ENCODE peak calls at places on chromosomes 2 and 18, in four cellular contexts. G is NT2/D1, M is HT1080, R is DMS53. P is an unnamed sample.

GRCh38 chr2:37026050-37026449 is 58.1 kb downstream of the HEATR5B start:
- DNase-seq in G (no peak), M (peak; percentile 30), R (peak; percentile 46), P (peak; percentile 5)

GRCh38 chr2:68912732-68913131 is 40.0 kb downstream of the GKN2 start:
- DNase-seq in G (no peak), R (no peak), M (no peak), P (no peak)

GRCh38 chr2:48205137-48205798 is 299.0 kb upstream of the FBXO11 start:
- DNase-seq in M (no peak), G (no peak), R (no peak), P (peak; percentile 62)

GRCh38 chr2:233058717-233059546 is 1.2 kb upstream of the INPP5D start:
- DNase-seq in R (no peak), G (no peak), M (no peak), P (no peak)

GRCh38 chr2:26757873-26758789 is 6.0 kb upstream of the SLC35F6 start:
- DNase-seq in M (peak; percentile 99), R (peak; percentile 58), G (peak; percentile 83), P (peak; percentile 98)

GRCh38 chr18:2410688-2411087 is 160.6 kb downstream of the METTL4 start:
- DNase-seq in M (peak; percentile 79), R (peak; percentile 95), G (no peak), P (peak; percentile 32)

GRCh38 chr2:216664593-216665034 is 30.7 kb downstream of the IGFBP5 start:
- DNase-seq in M (peak; percentile 49), G (no peak), R (peak; percentile 23), P (peak; percentile 37)

GRCh38 chr2:75592888-75593287 is 32.1 kb upstream of the EVA1A start:
- DNase-seq in M (no peak), R (no peak), G (no peak), P (no peak)

GRCh38 chr2:1771626-1772280 is 27.4 kb upstream of the PXDN start:
- DNase-seq in M (no peak), G (peak; percentile 18), R (no peak), P (no peak)

GRCh38 chr2:101806123-101806522 is 108.6 kb downstream of the MAP4K4 start:
- DNase-seq in M (peak; percentile 93), G (peak; percentile 74), R (no peak), P (peak; percentile 93)

GRCh38 chr2:159133795-159134194 is 152.7 kb downstream of the WDSUB1 start:
- DNase-seq in G (no peak), R (no peak), M (no peak), P (peak; percentile 38)

GRCh38 chr2:121355488-121355887 is 70.5 kb upstream of the TFCP2L1 start:
- DNase-seq in M (no peak), G (no peak), R (peak; percentile 91), P (no peak)

GRCh38 chr18:29430416-29430815 is 1253.5 kb upstream of the CDH2 start:
- DNase-seq in M (no peak), G (no peak), R (peak; percentile 6), P (no peak)

GRCh38 chr2:101388232-101388631 is 929 bp upstream of the CREG2 start:
- DNase-seq in M (peak; percentile 84), R (peak; percentile 56), G (no peak), P (peak; percentile 69)

GRCh38 chr2:209277444-209277843 is 146.4 kb upstream of the MAP2 start:
- DNase-seq in G (no peak), R (no peak), M (no peak), P (no peak)

GRCh38 chr2:218282173-218282991 is 9.9 kb downstream of the TMBIM1 start:
- DNase-seq in R (no peak), M (no peak), G (no peak), P (no peak)

GRCh38 chr2:233012301-233012971 is 620 bp downstream of the NGEF start:
- DNase-seq in R (no peak), G (no peak), M (no peak), P (no peak)

P was measured in RPMI7951.